ENCODE peak calls at places on chromosomes 4 and X, in five cellular contexts. Y, L, E, O and W are unnamed samples.

GRCh38 chrX:37350034-37350365 is 836 bp downstream of the PRRG1 start:
- DNase-seq in Y (no peak), L (no peak), E (no peak), O (no peak), W (no peak)

GRCh38 chr4:154691229-154691628 is 52.6 kb upstream of the LRAT start:
- DNase-seq in Y (no peak), L (no peak), E (no peak), O (no peak), W (no peak)

GRCh38 chr4:20760053-20760452 is 59.8 kb downstream of the PACRGL start:
- DNase-seq in Y (no peak), L (no peak), E (no peak), O (no peak), W (no peak)

GRCh38 chr4:3868841-3869572 is 102.8 kb downstream of the ADRA2C start:
- DNase-seq in Y (no peak), L (no peak), E (no peak), O (peak), W (no peak)

GRCh38 chrX:30635630-30636029 is 17.6 kb upstream of the GK start:
- DNase-seq in Y (no peak), L (no peak), E (no peak), O (no peak), W (no peak)

GRCh38 chr4:187179086-187180070 is 455.7 kb upstream of the FAT1 start:
- DNase-seq in Y (no peak), L (no peak), E (no peak), O (no peak), W (no peak)

GRCh38 chr4:164949448-164950118 is 27.9 kb downstream of the TRIM61 start:
- DNase-seq in Y (no peak), L (no peak), E (no peak), O (no peak), W (no peak)

GRCh38 chr4:189785257-189785656 is 155.4 kb upstream of the FRG1 start:
- DNase-seq in Y (no peak), L (no peak), E (no peak), O (no peak), W (no peak)

DNA sequence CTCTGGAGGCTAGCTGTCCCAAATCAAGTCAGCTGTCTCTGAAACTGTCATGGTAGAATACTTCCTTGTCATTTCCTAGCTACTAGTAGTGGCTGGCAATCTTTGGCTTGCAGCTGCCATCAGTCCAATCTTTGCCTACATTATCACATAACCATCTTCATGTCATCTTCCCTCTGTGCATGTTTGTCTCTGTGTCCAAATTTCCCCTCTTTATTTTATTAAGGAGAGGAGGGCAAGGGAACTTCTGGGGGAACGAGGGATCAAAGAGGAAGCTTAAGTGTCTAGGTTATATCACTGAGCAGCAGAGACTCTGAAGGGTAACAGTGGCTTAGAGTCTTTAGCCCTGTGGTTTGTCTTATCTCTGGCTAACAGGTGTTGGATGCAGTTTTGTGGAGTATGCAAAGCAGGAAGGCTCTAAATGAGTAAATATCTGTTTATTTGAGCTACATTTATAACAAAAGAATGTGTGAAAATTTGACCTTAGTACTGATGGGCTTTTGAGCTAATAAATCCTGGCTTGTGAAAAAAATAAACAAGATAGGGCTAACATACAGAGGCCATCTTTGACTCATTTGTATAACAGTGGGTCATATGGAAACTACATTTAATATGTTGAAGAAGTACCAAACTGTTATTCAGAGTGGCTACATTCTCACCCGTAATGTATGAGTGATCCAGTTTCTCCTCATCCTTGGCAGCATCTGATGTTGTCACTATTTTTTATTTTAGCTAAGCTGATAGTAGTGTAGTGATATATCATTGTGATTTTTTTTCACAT is 49.4 kb upstream of the ENOX2 start:
- DNase-seq in Y (no peak), L (no peak), E (no peak), O (no peak), W (no peak)
- TF ChIP-seq CTCF in Y (no peak), L (no peak), E (no peak), O (no peak), W (no peak)

GRCh38 chr4:172865531-172866127 is 303.0 kb upstream of the GALNT7 start:
- DNase-seq in Y (no peak), L (no peak), E (no peak), O (no peak), W (no peak)
- TF ChIP-seq CTCF in Y (no peak), L (no peak), E (no peak), O (no peak), W (no peak)

GRCh38 chrX:155213731-155214130 is 2.5 kb upstream of the VBP1 start:
- DNase-seq in Y (no peak), L (no peak), E (no peak), O (no peak), W (no peak)

GRCh38 chrX:155216940-155217450 is 735 bp downstream of the VBP1 start:
- DNase-seq in Y (no peak), L (no peak), E (no peak), O (no peak), W (no peak)

GRCh38 chrX:155215443-155216178 is 649 bp upstream of the VBP1 start:
- DNase-seq in Y (peak), L (no peak), E (no peak), O (no peak), W (no peak)

GRCh38 chrX:155218777-155219176 is 2.5 kb downstream of the VBP1 start:
- DNase-seq in Y (no peak), L (no peak), E (no peak), O (no peak), W (no peak)

GRCh38 chrX:155216179-155216939 is at the start of gene VBP1:
- DNase-seq in Y (peak), L (peak), E (peak), O (peak), W (peak)
- TF ChIP-seq CTCF in Y (peak), L (peak), E (peak), O (peak), W (no peak)

GRCh38 chr4:42371306-42372063 is 25.8 kb upstream of the SHISA3 start:
- DNase-seq in Y (peak), L (peak), E (no peak), O (no peak), W (no peak)
- TF ChIP-seq CTCF in Y (peak), L (peak), E (peak), O (peak), W (no peak)

DNA sequence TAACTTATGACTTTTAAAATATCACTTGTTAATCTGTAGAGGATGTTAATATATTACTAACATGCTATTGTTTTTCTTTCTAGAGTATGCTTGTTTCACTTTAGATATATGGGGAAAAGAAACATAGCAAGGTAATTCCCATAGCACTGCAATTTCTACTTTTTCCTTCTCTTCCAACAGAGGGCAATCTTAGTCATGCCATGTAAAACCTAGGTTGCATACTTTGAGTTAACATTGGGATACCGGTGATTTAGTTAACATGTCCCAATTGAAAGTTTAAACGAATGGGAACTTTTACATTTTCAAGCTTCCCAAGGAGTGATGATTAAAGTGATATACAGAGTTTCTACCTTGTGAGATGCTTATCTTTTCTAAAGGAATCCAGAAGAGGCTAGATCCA is 89.4 kb upstream of the IL13RA1 start:
- DNase-seq in Y (no peak), L (no peak), E (no peak), O (no peak), W (no peak)
- TF ChIP-seq CTCF in Y (no peak), L (no peak), E (peak), O (no peak), W (no peak)

DNA sequence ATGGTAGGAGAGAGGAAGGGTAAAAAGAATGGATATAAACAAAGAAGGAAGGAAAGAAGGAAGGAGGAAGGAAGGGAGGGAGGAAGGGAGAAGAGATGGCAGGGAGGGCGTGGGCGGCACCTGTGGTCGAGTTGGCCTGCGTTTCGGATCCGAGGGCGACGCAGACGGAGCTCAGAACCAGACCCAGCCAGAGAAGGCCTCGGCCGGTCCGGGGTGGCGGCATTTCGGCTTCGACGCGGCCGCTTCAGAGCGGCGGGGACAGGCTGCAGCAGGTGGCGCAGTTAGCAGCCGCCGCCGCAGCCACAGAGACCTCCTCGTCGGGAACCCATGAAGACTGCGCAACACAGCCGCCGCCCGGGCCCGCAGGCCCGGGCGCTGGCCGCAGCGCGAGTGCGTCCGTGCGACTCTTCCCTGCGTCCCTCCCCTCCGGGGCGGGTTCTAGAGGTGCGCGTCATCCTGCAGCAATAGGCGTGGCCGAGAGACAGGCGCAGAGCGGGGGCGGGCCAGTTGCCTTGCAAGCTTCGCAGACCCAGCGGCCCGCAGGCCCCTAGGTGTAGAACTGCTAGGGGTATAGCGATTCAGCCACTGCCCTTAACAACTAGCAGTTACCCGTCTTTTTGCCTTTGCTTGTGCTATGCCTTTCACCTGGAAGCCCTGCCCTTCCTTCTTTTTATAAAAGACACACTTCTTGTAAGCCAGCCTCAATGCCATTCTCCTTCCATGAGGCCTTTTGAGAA is at the start of gene IDS:
- DNase-seq in Y (peak), L (no peak), E (peak), O (peak), W (peak)
- TF ChIP-seq CTCF in Y (no peak), L (no peak), E (no peak), O (no peak), W (no peak)

GRCh38 chr4:91965166-91965565 is 338.6 kb upstream of the GRID2 start:
- DNase-seq in Y (no peak), L (no peak), E (no peak), O (no peak), W (no peak)
- TF ChIP-seq CTCF in Y (no peak), L (no peak), E (peak), O (no peak), W (no peak)

GRCh38 chr4:105140684-105141490 is 5.8 kb upstream of the TET2 start:
- DNase-seq in Y (no peak), L (no peak), E (no peak), O (no peak), W (no peak)
- TF ChIP-seq CTCF in Y (peak), L (peak), E (peak), O (peak), W (no peak)

GRCh38 chrX:143648705-143649104 is 12.8 kb upstream of the SLITRK4 start:
- DNase-seq in Y (no peak), L (no peak), E (no peak), O (no peak), W (no peak)
- TF ChIP-seq CTCF in Y (no peak), L (no peak), E (peak), O (no peak), W (no peak)

GRCh38 chr4:163330828-163331628 is 1.4 kb downstream of the NPY1R start:
- DNase-seq in Y (no peak), L (no peak), E (no peak), O (no peak), W (no peak)
- TF ChIP-seq CTCF in Y (no peak), L (no peak), E (no peak), O (no peak), W (no peak)